ENCODE peak calls at places on chromosomes 7 and 10, in five cellular contexts. L is pancreas, W is HepG2, X is stomach, I is heart left ventricle. R is an unnamed sample. For H3K4me1, the result is how much of the 10 kb centered on the place peaks cover.

GRCh38 chr7:104951546-104951945 is 62.5 kb upstream of the KMT2E start:
- DNase-seq in L (no peak), W (no peak), X (no peak), I (no peak), R (peak)

GRCh38 chr7:113086431-113086888 is at the start of gene GPR85:
- DNase-seq in L (peak), W (no peak), X (peak), I (peak), R (peak)

GRCh38 chr7:127382301-127383085 is 10.0 kb downstream of the ZNF800 start:
- DNase-seq in L (no peak), W (no peak), X (no peak), I (no peak), R (no peak)

GRCh38 chr10:110077436-110078120 is 69.8 kb downstream of the ADD3 start:
- DNase-seq in L (no peak), W (peak), X (no peak), I (no peak), R (no peak)

GRCh38 chr10:48439581-48440041 is 133.1 kb downstream of the MAPK8 start:
- DNase-seq in L (peak), W (peak), X (no peak), I (no peak), R (no peak)

GRCh38 chr10:6347391-6347951 is 144.7 kb downstream of the PFKFB3 start:
- DNase-seq in L (no peak), W (no peak), X (no peak), I (no peak), R (peak)

GRCh38 chr10:110844617-110844881 is 27.2 kb upstream of the PDCD4 start:
- DNase-seq in L (no peak), W (no peak), X (no peak), I (no peak), R (no peak)

GRCh38 chr10:99329891-99330674 is 927 bp downstream of the CNNM1 start:
- DNase-seq in L (peak), W (no peak), X (peak), I (no peak), R (no peak)

GRCh38 chr10:24303522-24304310 is 94.8 kb downstream of the KIAA1217 start:
- DNase-seq in L (no peak), W (no peak), X (no peak), I (no peak), R (no peak)

DNA sequence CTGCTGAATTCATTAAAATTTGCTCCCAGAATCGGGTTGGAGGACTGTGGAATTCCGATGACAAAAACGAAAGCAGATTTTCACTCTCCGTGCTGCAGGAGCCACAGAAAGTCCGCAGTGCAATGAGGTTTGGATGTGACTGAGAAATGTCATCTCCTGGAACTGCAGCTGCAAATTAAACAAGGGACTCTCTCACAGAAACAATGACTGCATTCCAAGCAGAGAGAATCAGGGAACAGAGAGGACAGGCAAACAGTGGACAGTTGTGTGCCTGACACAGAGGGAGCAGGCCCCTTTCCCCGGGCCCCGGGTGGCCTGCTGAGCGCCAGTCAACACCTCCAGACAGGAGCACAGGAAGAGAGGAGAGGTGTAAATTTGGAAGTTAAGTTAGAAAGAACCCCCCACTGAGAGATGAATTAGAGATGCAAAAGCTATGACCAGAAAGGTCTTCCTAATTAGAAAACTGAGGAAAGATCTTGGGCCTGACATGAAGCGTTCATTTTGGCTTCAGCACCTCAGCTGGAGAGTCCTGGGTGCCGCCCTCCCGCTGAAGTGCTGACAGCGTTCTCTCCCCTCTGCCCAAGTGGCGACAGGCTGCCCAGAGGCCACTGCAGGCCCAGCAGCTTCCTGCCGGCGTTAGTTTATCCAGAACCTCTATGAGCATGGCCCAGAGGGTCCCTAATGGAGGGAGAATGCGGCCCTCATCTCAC is 108.8 kb downstream of the C10orf90 start:
- DNase-seq in L (no peak), W (no peak), X (no peak), I (no peak), R (no peak)
- H3K27ac ChIP-seq in L (no peak), W (no peak), X (no peak), I (no peak), R (no peak)

GRCh38 chr7:16609842-16610450 is 35.6 kb downstream of the ANKMY2 start:
- DNase-seq in L (no peak), W (peak), X (no peak), I (no peak), R (no peak)
- H3K4me1 ChIP-seq in L (under half), W (under half), X (under half), I (under half), R (under half)

DNA sequence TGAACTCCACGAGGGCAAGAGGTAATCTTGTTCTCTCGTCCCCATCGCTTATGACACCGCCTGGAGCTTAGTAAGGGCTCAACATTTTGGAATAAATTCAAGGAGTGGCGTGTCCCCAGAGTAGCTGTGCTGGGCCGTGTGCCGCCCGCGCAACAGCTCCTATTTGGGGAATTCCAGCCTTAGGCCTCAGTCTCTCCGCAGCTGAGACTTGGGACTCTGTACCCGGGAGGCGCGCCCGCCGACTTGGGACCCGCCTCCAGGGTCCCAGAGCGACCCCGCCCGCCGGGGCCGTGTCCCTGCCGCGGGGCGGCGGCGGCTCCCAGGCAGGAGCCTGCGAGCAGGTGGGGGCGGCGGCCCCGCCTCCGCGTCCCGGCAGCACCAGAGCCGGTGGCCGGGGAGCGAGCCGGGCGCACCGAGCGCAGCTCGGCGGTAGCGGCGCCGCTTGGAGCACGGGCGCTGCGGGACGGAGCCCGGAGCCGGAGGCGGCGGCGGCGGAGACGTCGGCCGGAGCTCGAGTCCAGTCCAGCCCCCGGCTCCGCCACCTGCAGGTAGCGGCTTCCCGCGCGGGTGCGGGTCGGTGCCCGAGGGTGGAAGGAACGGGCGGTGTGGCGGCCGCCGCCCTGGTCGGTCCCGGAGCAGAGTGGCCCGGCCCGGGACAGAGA is at the start of gene WIPF3:
- DNase-seq in L (peak), W (no peak), X (peak), I (peak), R (peak)
- H3K4me3 ChIP-seq in L (peak), W (peak), X (peak), I (peak), R (peak)

GRCh38 chr7:116772926-116773749 is 89.2 kb upstream of the CAPZA2 start:
- DNase-seq in L (no peak), W (no peak), X (no peak), I (no peak), R (no peak)
- H3K27ac ChIP-seq in L (peak), W (peak), X (no peak), I (no peak), R (no peak)

DNA sequence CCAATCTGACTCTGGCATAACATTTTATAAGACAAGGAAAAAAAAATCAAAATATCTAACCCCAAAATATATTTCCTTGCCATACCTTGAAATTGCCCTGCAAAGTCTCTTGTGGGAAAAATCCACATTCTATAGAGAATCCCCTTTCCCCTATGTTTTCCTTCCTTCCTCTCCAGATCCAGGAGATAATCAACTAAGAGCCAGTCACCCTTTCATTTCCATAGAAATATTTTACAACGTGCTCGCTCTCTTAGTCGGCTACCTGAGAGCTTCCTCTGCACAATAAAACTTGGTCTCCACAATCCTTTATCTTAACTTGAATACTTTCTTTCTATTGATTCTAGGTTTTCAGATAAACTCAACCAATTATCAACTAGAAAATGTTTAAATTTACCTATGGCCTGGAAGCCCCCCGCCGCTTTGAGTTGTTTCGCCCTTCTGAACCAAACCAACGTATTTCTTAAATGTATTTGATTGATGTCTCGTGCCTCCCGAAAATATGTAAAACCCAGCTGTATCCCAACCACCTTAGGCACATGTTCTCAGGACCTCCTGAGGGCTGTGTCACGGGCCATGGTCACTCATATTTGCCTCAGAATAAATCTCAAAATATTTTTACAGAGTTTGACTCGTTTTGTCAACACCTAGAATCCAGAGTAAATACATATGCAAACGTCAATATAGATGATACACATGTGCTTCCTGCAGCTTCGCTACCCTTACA is 868 bp downstream of the PSAP start:
- DNase-seq in L (no peak), W (no peak), X (no peak), I (no peak), R (no peak)
- H3K4me1 ChIP-seq in L (under half), W (half or more), X (half or more), I (half or more), R (under half)

GRCh38 chr7:50309736-50310135 is 5.2 kb downstream of the IKZF1 start:
- DNase-seq in L (no peak), W (no peak), X (no peak), I (no peak), R (no peak)

GRCh38 chr7:50314778-50315177 is 10.3 kb downstream of the IKZF1 start:
- DNase-seq in L (no peak), W (no peak), X (no peak), I (no peak), R (no peak)

GRCh38 chr7:50310361-50310760 is 5.8 kb downstream of the IKZF1 start:
- DNase-seq in L (no peak), W (no peak), X (no peak), I (no peak), R (no peak)

GRCh38 chr7:50312589-50313162 is 8.2 kb downstream of the IKZF1 start:
- DNase-seq in L (no peak), W (no peak), X (no peak), I (no peak), R (no peak)

DNA sequence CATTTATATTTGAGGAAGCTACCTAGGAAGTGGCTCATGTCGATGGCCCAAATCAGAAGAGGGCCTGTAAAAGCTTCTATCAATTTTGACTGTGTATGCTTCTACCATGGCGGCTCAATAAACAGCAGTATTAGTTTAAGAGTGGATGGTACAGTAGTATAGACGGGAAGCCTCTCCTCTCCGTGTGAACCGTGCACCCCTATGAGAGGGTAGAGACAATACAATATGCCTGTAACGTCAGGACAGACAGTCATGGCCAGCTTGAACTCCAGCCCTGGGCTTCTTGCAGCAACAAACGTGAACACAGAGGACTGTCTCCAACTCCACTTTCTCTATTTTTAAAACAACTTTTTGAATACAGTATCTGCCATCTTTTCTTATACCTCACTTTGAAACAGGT is 7.7 kb downstream of the IKZF1 start:
- DNase-seq in L (no peak), W (no peak), X (no peak), I (no peak), R (no peak)
- H3K4me3 ChIP-seq in L (no peak), W (no peak), X (no peak), I (no peak), R (no peak)

GRCh38 chr10:62072901-62073300 is 171.4 kb downstream of the ARID5B start:
- DNase-seq in L (no peak), W (no peak), X (no peak), I (no peak), R (no peak)
- H3K27ac ChIP-seq in L (no peak), W (no peak), X (no peak), I (no peak), R (peak)

R was measured in psoas muscle.